ENCODE peak calls at places on chromosomes 7 and 10, in ten cellular contexts. N is psoas muscle; Y is OCI-LY7; H is fibroblast of lung; I is tibial artery; R is CD4-positive, alpha-beta T cell; E is cardiac muscle cell; C is iPS DF 6.9; X is HepG2; B is stomach. K is an unnamed sample. For H3K9me3, the result is how much of the 10 kb centered on the place peaks cover.

GRCh38 chr7:151432658-151433521 is 7.1 kb downstream of the CRYGN start:
- DNase-seq in E (no peak), H (no peak), X (no peak), I (no peak), B (no peak), C (no peak), N (no peak), R (peak), Y (peak), K (no peak)

GRCh38 chr10:29386347-29386999 is 97.6 kb downstream of the LYZL1 start:
- DNase-seq in C (no peak), E (peak), H (peak), N (no peak), Y (peak), X (peak), R (no peak), I (no peak), B (no peak), K (no peak)

GRCh38 chr10:117411440-117412428 is 36.5 kb upstream of the PDZD8 start:
- DNase-seq in Y (no peak), N (no peak), H (no peak), X (no peak), R (no peak), C (no peak), I (no peak), E (no peak), B (peak), K (no peak)

GRCh38 chr7:22765609-22766008 is 38.6 kb downstream of the IL6 start:
- DNase-seq in Y (peak), R (no peak), C (no peak), E (no peak), X (no peak), N (no peak), B (no peak), H (no peak), I (no peak), K (no peak)

GRCh38 chr10:51675088-51675487 is 24.3 kb downstream of the CSTF2T start:
- DNase-seq in B (no peak), C (no peak), I (no peak), H (no peak), N (no peak), E (no peak), Y (no peak), R (no peak), X (no peak), K (no peak)

GRCh38 chr7:93836111-93836510 is 54.4 kb downstream of the TFPI2 start:
- DNase-seq in X (no peak), R (no peak), B (no peak), N (no peak), H (peak), Y (no peak), C (no peak), E (peak), I (no peak), K (no peak)

GRCh38 chr10:94194256-94194655 is 168.5 kb downstream of the NOC3L start:
- DNase-seq in I (no peak), R (no peak), E (peak), B (no peak), C (no peak), Y (no peak), N (no peak), H (peak), X (no peak), K (no peak)

GRCh38 chr7:91043924-91044660 is 220.1 kb upstream of the FZD1 start:
- DNase-seq in X (no peak), B (no peak), E (no peak), R (no peak), H (no peak), I (no peak), C (peak), Y (no peak), N (no peak), K (no peak)

GRCh38 chr7:151278949-151279348 is 30.5 kb upstream of the SMARCD3 start:
- DNase-seq in R (no peak), C (no peak), Y (no peak), E (no peak), N (peak), I (no peak), X (no peak), H (no peak), B (no peak), K (no peak)

GRCh38 chr10:84523509-84523908 is 195.1 kb downstream of the CCSER2 start:
- DNase-seq in R (no peak), I (no peak), E (peak), X (peak), C (no peak), H (no peak), N (no peak), Y (no peak), B (peak), K (no peak)

GRCh38 chr7:151690597-151690996 is 170.9 kb upstream of the RHEB start:
- DNase-seq in B (no peak), X (no peak), R (no peak), E (peak), Y (no peak), H (no peak), C (no peak), N (no peak), I (no peak), K (no peak)

GRCh38 chr10:113108180-113108835 is 158.3 kb downstream of the TCF7L2 start:
- DNase-seq in C (peak), H (no peak), E (no peak), I (no peak), B (no peak), Y (peak), N (peak), X (no peak), R (no peak), K (no peak)

GRCh38 chr7:109351493-109351892 is 781.8 kb downstream of the DNAJB9 start:
- DNase-seq in Y (no peak), X (no peak), C (no peak), H (no peak), N (peak), B (no peak), E (no peak), I (no peak), R (no peak), K (no peak)

GRCh38 chr7:1151653-1152425 is 8.2 kb downstream of the ZFAND2A start:
- DNase-seq in R (no peak), E (no peak), B (no peak), X (no peak), C (no peak), Y (peak), I (no peak), H (no peak), N (peak), K (no peak)

GRCh38 chr7:152608656-152609055 is 67.3 kb downstream of the XRCC2 start:
- DNase-seq in Y (no peak), H (no peak), E (no peak), N (no peak), C (no peak), R (no peak), I (no peak), X (no peak), B (no peak), K (no peak)

GRCh38 chr7:108284349-108285017 is 154.3 kb upstream of the LAMB4 start:
- DNase-seq in N (no peak), I (no peak), Y (no peak), X (no peak), C (no peak), H (no peak), E (no peak), R (no peak), B (no peak), K (no peak)

GRCh38 chr7:30142710-30143109 is 7.9 kb downstream of the MTURN start:
- DNase-seq in N (no peak), I (peak), R (no peak), E (peak), X (peak), C (no peak), Y (no peak), H (peak), B (peak), K (no peak)

GRCh38 chr10:86650151-86650550 is 4.2 kb upstream of the OPN4 start:
- DNase-seq in C (no peak), Y (no peak), H (no peak), R (no peak), N (no peak), I (peak), E (no peak), X (no peak), B (peak), K (no peak)

GRCh38 chr10:10055656-10056445 is 961.8 kb upstream of the CELF2 start:
- DNase-seq in R (no peak), E (peak), H (no peak), C (no peak), Y (no peak), B (no peak), N (no peak), I (no peak), X (no peak), K (no peak)

GRCh38 chr10:86655596-86655995 is 1.2 kb downstream of the OPN4 start:
- DNase-seq in C (no peak), R (no peak), Y (no peak), X (no peak), I (peak), H (no peak), E (no peak), B (no peak), N (no peak), K (no peak)

GRCh38 chr10:46523119-46523880 is 33.2 kb downstream of the GPRIN2 start:
- DNase-seq in R (peak), N (peak), I (peak), E (peak), C (no peak), H (no peak), X (no peak), Y (no peak), B (peak), K (no peak)

GRCh38 chr7:105759670-105760548 is 116.5 kb downstream of the ATXN7L1 start:
- DNase-seq in H (peak), C (no peak), R (no peak), I (peak), N (no peak), B (peak), Y (peak), X (peak), E (peak), K (no peak)

GRCh38 chr7:16587785-16588184 is 57.8 kb downstream of the ANKMY2 start:
- DNase-seq in Y (no peak), I (no peak), B (peak), N (peak), R (no peak), X (no peak), C (no peak), E (no peak), H (no peak), K (no peak)

GRCh38 chr10:3248526-3249255 is 76.1 kb upstream of the PITRM1 start:
- DNase-seq in C (no peak), B (no peak), X (no peak), Y (no peak), E (peak), N (no peak), H (peak), I (peak), R (no peak), K (no peak)

GRCh38 chr10:113335603-113336002 is 217.2 kb upstream of the HABP2 start:
- DNase-seq in C (no peak), N (no peak), E (peak), Y (no peak), H (peak), R (no peak), B (no peak), I (no peak), X (no peak), K (no peak)

GRCh38 chr7:127066974-127067373 is 185.8 kb downstream of the GRM8 start:
- DNase-seq in I (no peak), C (peak), N (no peak), B (no peak), Y (no peak), R (no peak), E (no peak), X (peak), H (no peak), K (no peak)

GRCh38 chr7:108261560-108262255 is 131.5 kb upstream of the LAMB4 start:
- DNase-seq in C (no peak), R (no peak), Y (no peak), I (no peak), X (no peak), E (no peak), N (no peak), B (no peak), H (no peak), K (no peak)

DNA sequence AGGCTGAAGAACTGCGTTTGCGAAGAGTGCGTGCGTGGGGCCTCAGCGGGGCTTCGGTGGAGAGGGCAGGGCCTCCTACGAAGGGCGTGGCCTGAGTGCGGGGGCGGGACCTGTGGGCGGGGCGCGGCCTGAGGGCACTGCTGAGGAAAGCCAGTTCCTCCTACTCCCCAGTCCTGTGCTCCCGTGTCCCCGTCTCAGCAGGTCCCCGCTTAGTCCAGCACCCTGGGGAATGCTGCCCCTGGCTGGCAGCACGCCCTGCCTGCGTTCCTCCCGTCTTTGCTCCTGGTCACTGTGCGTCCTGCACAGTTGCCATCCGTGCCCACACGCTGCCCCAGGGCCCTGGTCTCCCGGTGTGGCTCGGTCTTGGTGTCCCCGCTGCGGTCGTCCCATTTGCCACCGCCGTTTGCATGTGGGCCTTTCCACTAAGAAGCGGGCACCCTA is 177.1 kb downstream of the ZNF248 start:
- DNase-seq in N (no peak), X (no peak), C (no peak), Y (no peak), E (no peak), I (no peak), R (no peak), H (no peak), B (no peak), K (no peak)
- H3K9me3 ChIP-seq in N (under half), X (under half), C (under half), Y (under half), E (under half), I (under half), R (under half), H (under half), B (under half), K (under half)

GRCh38 chr7:27708485-27708884 is 31.5 kb upstream of the TAX1BP1 start:
- DNase-seq in Y (no peak), E (no peak), H (no peak), B (no peak), I (no peak), X (no peak), R (no peak), C (no peak), N (no peak), K (no peak)

GRCh38 chr7:27709137-27710075 is 30.6 kb upstream of the TAX1BP1 start:
- DNase-seq in I (no peak), X (no peak), R (no peak), C (no peak), N (no peak), Y (no peak), B (no peak), E (peak), H (peak), K (no peak)

GRCh38 chr7:27714831-27715444 is 25.0 kb upstream of the TAX1BP1 start:
- DNase-seq in B (no peak), Y (no peak), R (no peak), C (no peak), H (peak), I (no peak), X (peak), N (no peak), E (peak), K (no peak)

GRCh38 chr7:27712217-27712616 is 27.7 kb upstream of the TAX1BP1 start:
- DNase-seq in I (no peak), C (no peak), R (no peak), B (no peak), H (no peak), Y (no peak), E (no peak), N (no peak), X (no peak), K (no peak)
- H3K9me3 ChIP-seq in I (under half), C (under half), R (under half), B (under half), H (under half), Y (under half), E (under half), N (under half), X (under half), K (under half)

DNA sequence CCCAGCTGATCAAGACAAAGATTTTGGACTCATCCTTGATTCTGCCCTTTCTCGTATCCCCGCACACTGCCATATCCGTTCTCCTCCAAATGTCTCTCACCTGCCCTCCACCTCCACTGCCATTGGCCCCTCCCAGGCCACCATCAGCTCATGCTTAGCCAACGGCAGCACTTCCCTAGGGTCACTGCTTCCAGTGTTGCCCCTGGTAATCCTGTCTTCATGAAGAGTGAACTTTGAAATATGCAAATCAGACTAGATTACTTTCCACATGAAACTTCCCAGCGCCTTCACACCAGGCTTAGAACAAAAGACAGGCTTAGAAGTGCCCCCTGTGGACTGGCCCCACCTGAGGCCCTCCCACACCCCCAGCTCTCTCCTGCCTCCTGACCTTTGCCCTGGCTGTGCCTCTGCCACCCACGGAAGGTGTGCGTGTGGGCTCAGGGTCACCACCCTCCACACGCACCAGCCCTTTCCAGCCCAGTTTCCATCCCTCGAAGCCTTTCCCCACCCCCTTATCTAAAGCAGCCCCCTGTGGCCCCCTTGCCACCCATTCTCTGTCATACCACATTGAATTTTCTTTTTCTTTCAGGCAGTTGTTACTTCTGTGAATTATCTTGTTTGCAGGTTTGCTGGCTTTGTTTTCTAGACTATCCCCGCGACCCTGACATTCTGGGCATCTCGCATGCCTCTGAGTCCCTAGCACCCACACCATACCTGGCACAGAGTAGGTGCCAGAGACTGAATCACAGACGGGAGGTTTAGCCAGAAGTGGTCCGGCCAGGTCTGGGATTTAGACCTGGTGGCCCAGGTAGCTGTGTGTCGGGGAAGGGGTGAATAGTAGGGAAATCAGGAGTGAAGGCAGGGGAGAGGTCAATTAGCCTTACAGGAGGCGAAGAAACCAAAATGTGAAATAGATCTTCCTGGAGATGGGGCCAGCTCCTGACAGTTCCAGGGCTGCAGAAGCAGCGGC is 26.8 kb upstream of the C10orf53 start:
- DNase-seq in B (no peak), E (no peak), X (no peak), R (no peak), C (no peak), N (no peak), H (no peak), Y (no peak), I (no peak), K (no peak)
- H3K9me3 ChIP-seq in B (under half), E (under half), X (under half), R (under half), C (under half), N (under half), H (under half), Y (under half), I (under half), K (under half)

GRCh38 chr10:70853031-70853430 is 35.3 kb downstream of the PCBD1 start:
- DNase-seq in R (no peak), H (no peak), B (no peak), X (no peak), C (no peak), E (no peak), N (no peak), Y (no peak), I (no peak), K (no peak)
- H3K9me3 ChIP-seq in R (under half), H (under half), B (under half), X (under half), C (under half), E (under half), N (under half), Y (under half), I (under half), K (under half)

GRCh38 chr7:64516451-64516850 is 46.4 kb downstream of the ZNF680 start:
- DNase-seq in Y (no peak), B (no peak), R (no peak), C (no peak), N (no peak), I (no peak), E (peak), X (no peak), H (no peak), K (no peak)
- H3K9me3 ChIP-seq in Y (half or more), B (half or more), R (half or more), C (under half), N (half or more), I (under half), E (under half), X (half or more), H (under half), K (under half)

DNA sequence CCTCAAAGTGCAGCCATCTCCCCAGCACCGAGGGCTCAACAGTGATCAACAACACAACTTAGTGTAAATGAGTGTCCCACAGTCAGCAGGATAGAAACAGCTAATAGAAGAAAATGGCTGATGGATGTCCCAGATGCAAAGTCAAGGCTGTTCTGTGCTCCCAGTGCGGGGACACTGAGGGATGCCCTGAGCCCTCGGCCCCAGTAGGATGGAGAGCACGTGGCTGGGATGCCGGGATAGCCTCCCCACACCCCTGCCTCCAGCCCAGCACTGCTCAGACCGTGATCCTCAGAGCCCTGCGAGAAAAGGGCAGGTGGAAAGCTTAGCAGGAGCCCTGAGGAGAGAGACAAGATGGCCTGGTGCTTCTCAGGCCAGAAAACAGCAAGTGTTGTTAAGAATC is 243.9 kb upstream of the TCERG1L start:
- DNase-seq in H (no peak), R (no peak), B (no peak), N (no peak), Y (no peak), I (peak), C (no peak), X (no peak), E (no peak), K (no peak)
- H3K9me3 ChIP-seq in H (under half), R (under half), B (under half), N (under half), Y (under half), I (under half), C (under half), X (under half), E (under half), K (under half)

DNA sequence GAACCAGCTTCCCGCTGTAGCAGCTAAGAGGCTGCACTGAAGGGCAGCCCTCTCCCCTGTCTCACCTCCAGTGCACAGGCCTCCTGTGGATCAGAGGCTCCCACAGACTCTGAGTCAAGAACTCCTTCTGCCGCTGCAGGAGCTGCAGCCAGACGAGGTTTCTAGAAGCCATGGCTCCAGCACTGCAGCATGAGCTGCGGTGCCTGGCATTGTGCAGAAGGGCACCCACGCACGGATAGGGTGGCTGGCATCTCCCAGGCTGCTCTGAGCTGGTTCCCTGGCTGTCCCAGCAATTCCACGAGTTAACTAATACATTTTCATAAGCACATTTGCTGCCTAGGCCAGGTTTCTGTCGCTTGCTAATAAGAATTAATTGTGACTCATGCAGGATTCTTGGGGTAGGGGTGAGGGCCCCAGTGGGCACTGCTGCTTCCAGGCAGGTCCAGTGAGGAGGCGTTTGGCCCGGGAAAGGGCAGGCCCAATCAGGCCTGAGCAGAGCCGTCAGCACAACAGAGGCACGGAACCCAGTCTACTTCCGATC is 594.2 kb downstream of the DNAJB6 start:
- DNase-seq in H (no peak), C (no peak), X (no peak), R (no peak), B (no peak), I (no peak), N (no peak), E (no peak), Y (no peak), K (no peak)
- H3K9me3 ChIP-seq in H (under half), C (under half), X (under half), R (under half), B (under half), I (under half), N (under half), E (under half), Y (under half), K (under half)

GRCh38 chr10:121800146-121800545 is 127.7 kb downstream of the ATE1 start:
- DNase-seq in E (no peak), N (no peak), H (no peak), R (no peak), B (no peak), X (no peak), C (no peak), I (no peak), Y (no peak), K (no peak)
- H3K9me3 ChIP-seq in E (under half), N (under half), H (under half), R (under half), B (under half), X (under half), C (under half), I (under half), Y (under half), K (under half)

K was measured in T-helper 17 cell.